ENCODE peak calls at places on chromosomes 3 and 15, in five cellular contexts. One of them, this sample, is unnamed.

GRCh38 chr3:194756460-194757355 is 71.0 kb downstream of the FAM43A start:
- DNase-seq in omental fat pad: no peak
- DNase-seq in retina: no peak
- DNase-seq in stimulated activated CD8-positive, alpha-beta memory T cell treated with anti-CD3 and anti-CD28 coated beads, Interleukin-4, amount 100 ng/mL, for 24 hours: no peak
- DNase-seq in GM12865: no peak
- DNase-seq in this sample: no peak

GRCh38 chr3:15268033-15268631 is 62.1 kb downstream of the CAPN7 start:
- DNase-seq in GM12865: peak; percentile 93
- DNase-seq in omental fat pad: peak; percentile 79
- DNase-seq in retina: peak; percentile 80
- DNase-seq in stimulated activated CD8-positive, alpha-beta memory T cell treated with anti-CD3 and anti-CD28 coated beads, Interleukin-4, amount 100 ng/mL, for 24 hours: peak; percentile 77
- DNase-seq in this sample: peak; percentile 71

GRCh38 chr15:31332681-31333071 is 6.0 kb downstream of the KLF13 start:
- DNase-seq in stimulated activated CD8-positive, alpha-beta memory T cell treated with anti-CD3 and anti-CD28 coated beads, Interleukin-4, amount 100 ng/mL, for 24 hours: no peak
- DNase-seq in retina: no peak
- DNase-seq in GM12865: no peak
- DNase-seq in omental fat pad: no peak
- DNase-seq in this sample: no peak

GRCh38 chr3:172194702-172195392 is 155.5 kb downstream of the FNDC3B start:
- DNase-seq in omental fat pad: no peak
- DNase-seq in GM12865: no peak
- DNase-seq in retina: peak; percentile 32
- DNase-seq in stimulated activated CD8-positive, alpha-beta memory T cell treated with anti-CD3 and anti-CD28 coated beads, Interleukin-4, amount 100 ng/mL, for 24 hours: no peak
- DNase-seq in this sample: no peak

GRCh38 chr3:147514366-147514765 is 105.2 kb downstream of the ZIC1 start:
- DNase-seq in GM12865: no peak
- DNase-seq in retina: no peak
- DNase-seq in stimulated activated CD8-positive, alpha-beta memory T cell treated with anti-CD3 and anti-CD28 coated beads, Interleukin-4, amount 100 ng/mL, for 24 hours: no peak
- DNase-seq in omental fat pad: no peak
- DNase-seq in this sample: no peak

GRCh38 chr3:42829083-42829627 is 19.9 kb downstream of the ACKR2 start:
- DNase-seq in retina: no peak
- DNase-seq in GM12865: no peak
- DNase-seq in stimulated activated CD8-positive, alpha-beta memory T cell treated with anti-CD3 and anti-CD28 coated beads, Interleukin-4, amount 100 ng/mL, for 24 hours: no peak
- DNase-seq in omental fat pad: no peak
- DNase-seq in this sample: no peak

GRCh38 chr15:62492900-62493299 is 327.8 kb upstream of the C2CD4B start:
- DNase-seq in GM12865: no peak
- DNase-seq in stimulated activated CD8-positive, alpha-beta memory T cell treated with anti-CD3 and anti-CD28 coated beads, Interleukin-4, amount 100 ng/mL, for 24 hours: no peak
- DNase-seq in retina: no peak
- DNase-seq in omental fat pad: no peak
- DNase-seq in this sample: no peak

GRCh38 chr3:22349445-22349844 is 598.4 kb upstream of the ZNF385D start:
- DNase-seq in omental fat pad: no peak
- DNase-seq in retina: no peak
- DNase-seq in GM12865: no peak
- DNase-seq in stimulated activated CD8-positive, alpha-beta memory T cell treated with anti-CD3 and anti-CD28 coated beads, Interleukin-4, amount 100 ng/mL, for 24 hours: no peak
- DNase-seq in this sample: no peak

GRCh38 chr15:68384451-68385239 is 47.3 kb downstream of the ITGA11 start:
- DNase-seq in retina: no peak
- DNase-seq in omental fat pad: no peak
- DNase-seq in GM12865: no peak
- DNase-seq in stimulated activated CD8-positive, alpha-beta memory T cell treated with anti-CD3 and anti-CD28 coated beads, Interleukin-4, amount 100 ng/mL, for 24 hours: no peak
- DNase-seq in this sample: no peak

GRCh38 chr3:150059729-150060128 is 89.0 kb upstream of the PFN2 start:
- DNase-seq in stimulated activated CD8-positive, alpha-beta memory T cell treated with anti-CD3 and anti-CD28 coated beads, Interleukin-4, amount 100 ng/mL, for 24 hours: no peak
- DNase-seq in GM12865: no peak
- DNase-seq in omental fat pad: no peak
- DNase-seq in retina: no peak
- DNase-seq in this sample: no peak

GRCh38 chr15:80940331-80940730 is 49.3 kb downstream of the MESD start:
- DNase-seq in stimulated activated CD8-positive, alpha-beta memory T cell treated with anti-CD3 and anti-CD28 coated beads, Interleukin-4, amount 100 ng/mL, for 24 hours: no peak
- DNase-seq in retina: no peak
- DNase-seq in omental fat pad: no peak
- DNase-seq in GM12865: no peak
- DNase-seq in this sample: no peak

GRCh38 chr3:53022647-53023046 is 23.2 kb downstream of the SFMBT1 start:
- DNase-seq in GM12865: no peak
- DNase-seq in omental fat pad: no peak
- DNase-seq in retina: no peak
- DNase-seq in stimulated activated CD8-positive, alpha-beta memory T cell treated with anti-CD3 and anti-CD28 coated beads, Interleukin-4, amount 100 ng/mL, for 24 hours: no peak
- DNase-seq in this sample: no peak

GRCh38 chr3:2579206-2579605 is 480.5 kb downstream of the CNTN4 start:
- DNase-seq in GM12865: no peak
- DNase-seq in stimulated activated CD8-positive, alpha-beta memory T cell treated with anti-CD3 and anti-CD28 coated beads, Interleukin-4, amount 100 ng/mL, for 24 hours: no peak
- DNase-seq in retina: no peak
- DNase-seq in omental fat pad: no peak
- DNase-seq in this sample: no peak

GRCh38 chr3:86047329-86047625 is 943.7 kb downstream of the VGLL3 start:
- DNase-seq in omental fat pad: no peak
- DNase-seq in stimulated activated CD8-positive, alpha-beta memory T cell treated with anti-CD3 and anti-CD28 coated beads, Interleukin-4, amount 100 ng/mL, for 24 hours: no peak
- DNase-seq in retina: no peak
- DNase-seq in GM12865: no peak
- DNase-seq in this sample: no peak

GRCh38 chr3:143901105-143901504 is 52.8 kb upstream of the SLC9A9 start:
- DNase-seq in GM12865: peak; percentile 7
- DNase-seq in stimulated activated CD8-positive, alpha-beta memory T cell treated with anti-CD3 and anti-CD28 coated beads, Interleukin-4, amount 100 ng/mL, for 24 hours: no peak
- DNase-seq in omental fat pad: no peak
- DNase-seq in retina: no peak
- DNase-seq in this sample: no peak